ENCODE peak calls at places on chromosomes 4 and X, in eight cellular contexts. Z, U, H, R, K, B, C and G are unnamed samples.

GRCh38 chr4:79147251-79147650 is 178.6 kb downstream of the NAA11 start:
- DNase-seq in Z (no peak), C (no peak), R (no peak), H (no peak), B (peak), U (no peak), K (no peak), G (no peak)

GRCh38 chr4:113003841-113004240 is 45.6 kb upstream of the ANK2 start:
- DNase-seq in R (no peak), K (no peak), H (no peak), B (no peak), Z (no peak), U (no peak), C (no peak), G (no peak)

GRCh38 chr4:4857001-4857808 is 2.3 kb upstream of the MSX1 start:
- DNase-seq in K (no peak), C (no peak), B (no peak), H (no peak), U (no peak), R (no peak), Z (no peak), G (peak)

GRCh38 chrX:3811331-3812311 is 98.2 kb upstream of the PRKX start:
- DNase-seq in R (no peak), U (peak), Z (peak), B (peak), H (peak), K (peak), C (no peak), G (no peak)

GRCh38 chr4:169103966-169104412 is 93.9 kb upstream of the CBR4 start:
- DNase-seq in K (peak), B (peak), U (no peak), C (no peak), Z (no peak), R (no peak), H (no peak), G (no peak)

GRCh38 chr4:24752140-24752539 is 43.2 kb upstream of the SOD3 start:
- DNase-seq in K (no peak), R (no peak), B (no peak), Z (no peak), C (no peak), H (no peak), U (no peak), G (no peak)

GRCh38 chrX:154411981-154412340 is 622 bp downstream of the TAFAZZIN start:
- DNase-seq in Z (peak), C (peak), U (peak), B (peak), R (peak), K (peak), H (peak), G (peak)

GRCh38 chr4:15753786-15754185 is 24.3 kb upstream of the CD38 start:
- DNase-seq in K (no peak), Z (no peak), R (no peak), H (no peak), C (peak), B (peak), U (no peak), G (no peak)

GRCh38 chr4:116070283-116070682 is 956.9 kb upstream of the NDST4 start:
- DNase-seq in C (no peak), Z (no peak), B (no peak), H (no peak), K (no peak), R (no peak), U (no peak), G (no peak)

GRCh38 chr4:109332926-109333464 is 30.5 kb upstream of the COL25A1 start:
- DNase-seq in H (no peak), C (no peak), Z (no peak), R (no peak), K (no peak), U (no peak), B (peak), G (no peak)

GRCh38 chr4:166903408-166903807 is 330.9 kb downstream of the SPOCK3 start:
- DNase-seq in B (no peak), Z (no peak), K (no peak), H (no peak), C (no peak), U (no peak), R (peak), G (no peak)

GRCh38 chr4:185754961-185755360 is 57.0 kb downstream of the SORBS2 start:
- DNase-seq in U (no peak), C (peak), H (no peak), K (peak), R (no peak), Z (no peak), B (no peak), G (no peak)